ENCODE peak calls at places on chromosomes 7 and 10, in six cellular contexts. K is GM23248, J is neural progenitor cell, Z is HCT116, R is GM23338, B is OCI-LY7. F is an unnamed sample. For H3K4me1, the result is how much of the 10 kb centered on the place peaks cover.

GRCh38 chr7:127997226-127997922 is 33.9 kb downstream of the LRRC4 start:
- DNase-seq in K (peak), J (peak), Z (no peak), R (peak), B (no peak), F (no peak)

GRCh38 chr7:148695953-148696352 is 2.8 kb upstream of the CUL1 start:
- DNase-seq in K (peak), J (no peak), Z (no peak), R (no peak), B (no peak), F (no peak)

GRCh38 chr10:61981460-61981859 is 80.0 kb downstream of the ARID5B start:
- DNase-seq in K (peak), J (no peak), Z (no peak), R (no peak), B (no peak), F (no peak)

GRCh38 chr7:66092654-66093053 is 17.0 kb downstream of the ASL start:
- DNase-seq in K (no peak), J (no peak), Z (no peak), R (no peak), B (no peak), F (no peak)

GRCh38 chr7:121519548-121520521 is 123.7 kb upstream of the FAM3C start:
- DNase-seq in K (peak), J (no peak), Z (no peak), R (no peak), B (no peak), F (no peak)

GRCh38 chr7:4849390-4849789 is 12.4 kb downstream of the PAPOLB start:
- DNase-seq in K (peak), J (peak), Z (peak), R (peak), B (peak), F (peak)

GRCh38 chr7:69801729-69802688 is 203.7 kb downstream of the AUTS2 start:
- DNase-seq in K (no peak), J (no peak), Z (no peak), R (peak), B (no peak), F (no peak)

GRCh38 chr10:23065549-23065948 is 29.8 kb upstream of the MSRB2 start:
- DNase-seq in K (peak), J (no peak), Z (no peak), R (no peak), B (no peak), F (no peak)

GRCh38 chr10:71761105-71761511 is 12.2 kb downstream of the VSIR start:
- DNase-seq in K (no peak), J (no peak), Z (no peak), R (no peak), B (no peak), F (no peak)

GRCh38 chr7:98870071-98870651 is 347 bp upstream of the TMEM130 start:
- DNase-seq in K (peak), J (peak), Z (no peak), R (peak), B (peak), F (peak)

GRCh38 chr10:130686680-130687300 is 550.6 kb downstream of the GLRX3 start:
- DNase-seq in K (peak), J (peak), Z (no peak), R (peak), B (no peak), F (no peak)

GRCh38 chr7:105678811-105679495 is 97.7 kb upstream of the EFCAB10 start:
- DNase-seq in K (peak), J (no peak), Z (no peak), R (peak), B (no peak), F (no peak)

GRCh38 chr7:106039486-106040060 is 72.5 kb downstream of the SYPL1 start:
- DNase-seq in K (peak), J (peak), Z (no peak), R (peak), B (no peak), F (peak)

GRCh38 chr7:142120474-142121000 is 9.0 kb downstream of the MGAM2 start:
- DNase-seq in K (no peak), J (no peak), Z (no peak), R (no peak), B (no peak), F (no peak)

GRCh38 chr7:87567052-87567451 is 33.6 kb downstream of the ABCB1 start:
- DNase-seq in K (no peak), J (no peak), Z (no peak), R (no peak), B (no peak), F (no peak)

GRCh38 chr10:5479481-5480161 is 19.7 kb downstream of the CALML5 start:
- DNase-seq in K (no peak), J (no peak), Z (no peak), R (no peak), B (peak), F (no peak)

GRCh38 chr10:113415246-113415645 is 137.6 kb upstream of the HABP2 start:
- DNase-seq in K (peak), J (no peak), Z (no peak), R (no peak), B (no peak), F (no peak)

GRCh38 chr10:123309740-123310139 is 155.5 kb downstream of the BUB3 start:
- DNase-seq in K (peak), J (no peak), Z (no peak), R (no peak), B (no peak), F (no peak)

GRCh38 chr7:44081266-44081748 is 1.0 kb downstream of the POLM start:
- DNase-seq in K (peak), J (no peak), Z (no peak), R (no peak), B (peak), F (peak)

GRCh38 chr10:113494736-113495135 is 58.1 kb upstream of the HABP2 start:
- DNase-seq in K (peak), J (no peak), Z (no peak), R (peak), B (no peak), F (no peak)

GRCh38 chr7:46559194-46559576 is 638.1 kb upstream of the IGFBP3 start:
- DNase-seq in K (peak), J (no peak), Z (no peak), R (no peak), B (no peak), F (no peak)

GRCh38 chr7:10802526-10802925 is 171.1 kb upstream of the PHF14 start:
- DNase-seq in K (peak), J (no peak), Z (no peak), R (no peak), B (no peak), F (no peak)

GRCh38 chr7:43647772-43648643 is 65.1 kb downstream of the STK17A start:
- DNase-seq in K (peak), J (no peak), Z (peak), R (peak), B (peak), F (peak)

GRCh38 chr10:121715969-121716368 is 117.7 kb upstream of the FGFR2 start:
- DNase-seq in K (no peak), J (no peak), Z (no peak), R (no peak), B (no peak), F (no peak)

GRCh38 chr10:102121739-102122372 is 1.7 kb upstream of the LDB1 start:
- DNase-seq in K (peak), J (peak), Z (no peak), R (peak), B (no peak), F (no peak)

GRCh38 chr7:66047426-66047825 is 28.2 kb upstream of the ASL start:
- DNase-seq in K (peak), J (no peak), Z (peak), R (no peak), B (no peak), F (no peak)

GRCh38 chr7:4203786-4204185 is 478.3 kb upstream of the FOXK1 start:
- DNase-seq in K (no peak), J (no peak), Z (no peak), R (no peak), B (no peak), F (no peak)

GRCh38 chr10:37067576-37067975 is 57.8 kb upstream of the ANKRD30A start:
- DNase-seq in K (no peak), J (no peak), Z (no peak), R (no peak), B (no peak), F (no peak)

GRCh38 chr7:24877790-24878311 is 102.1 kb downstream of the OSBPL3 start:
- DNase-seq in K (peak), J (no peak), Z (no peak), R (peak), B (peak), F (peak)

GRCh38 chr10:12409613-12410012 is 60.3 kb downstream of the CAMK1D start:
- DNase-seq in K (no peak), J (no peak), Z (no peak), R (no peak), B (no peak), F (no peak)

GRCh38 chr7:77950548-77950947 is 152.0 kb downstream of the PHTF2 start:
- DNase-seq in K (no peak), J (no peak), Z (no peak), R (no peak), B (no peak), F (no peak)

GRCh38 chr10:82883588-82883987 is 1008.6 kb downstream of the NRG3 start:
- DNase-seq in K (peak), J (no peak), Z (no peak), R (no peak), B (no peak), F (no peak)

GRCh38 chr10:25820496-25821415 is 113.3 kb upstream of the MYO3A start:
- DNase-seq in K (no peak), J (no peak), Z (no peak), R (no peak), B (no peak), F (peak)

GRCh38 chr7:108368466-108368865 is 87.8 kb downstream of the NRCAM start:
- DNase-seq in K (peak), J (no peak), Z (no peak), R (no peak), B (no peak), F (no peak)

GRCh38 chr7:73704640-73705550 is 14.6 kb downstream of the STX1A start:
- DNase-seq in K (no peak), J (no peak), Z (no peak), R (no peak), B (no peak), F (no peak)

GRCh38 chr7:82950436-82950835 is 212.2 kb downstream of the PCLO start:
- DNase-seq in K (no peak), J (no peak), Z (no peak), R (no peak), B (no peak), F (no peak)

GRCh38 chr10:57874810-57875209 is 392.9 kb downstream of the IPMK start:
- DNase-seq in K (no peak), J (no peak), Z (no peak), R (no peak), B (no peak), F (peak)

GRCh38 chr7:53437336-53437735 is 401.9 kb downstream of the POM121L12 start:
- DNase-seq in K (no peak), J (no peak), Z (no peak), R (no peak), B (no peak), F (no peak)
- TF ChIP-seq EZH2phosphoT487 in K (no peak), J (no peak), Z (no peak), R (no peak), B (no peak), F (no peak)

DNA sequence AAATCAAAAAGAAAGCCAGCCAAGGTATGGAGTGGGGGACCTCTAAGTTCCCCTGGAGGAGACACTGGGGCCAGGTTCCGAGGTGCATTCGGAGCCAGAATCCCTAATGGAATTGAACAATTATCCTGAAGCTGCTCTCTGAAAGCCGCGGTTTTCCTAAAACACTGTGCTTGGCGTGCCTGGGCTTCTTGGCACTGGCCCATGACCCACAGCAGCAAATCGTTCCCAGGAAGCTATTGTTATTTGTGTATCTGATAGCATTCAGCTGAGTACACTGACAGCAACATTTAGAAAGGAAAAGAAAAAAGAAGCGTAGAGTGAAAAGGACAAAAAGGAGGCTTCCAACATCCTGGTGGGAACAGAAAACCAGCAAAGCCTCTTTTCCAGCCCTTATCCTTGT is 339.8 kb downstream of the FRMD4A start:
- DNase-seq in K (peak), J (no peak), Z (no peak), R (no peak), B (no peak), F (no peak)
- H3K4me1 ChIP-seq in K (under half), J (under half), Z (under half), R (under half), B (under half), F (under half)

GRCh38 chr7:75943864-75944263 is 28.9 kb downstream of the POR start:
- DNase-seq in K (peak), J (no peak), Z (peak), R (no peak), B (no peak), F (no peak)
- TF ChIP-seq EZH2phosphoT487 in K (no peak), J (no peak), Z (no peak), R (no peak), B (no peak), F (no peak)

GRCh38 chr7:92815412-92815811 is 21.0 kb downstream of the CDK6 start:
- DNase-seq in K (no peak), J (no peak), Z (no peak), R (no peak), B (no peak), F (peak)
- H3K4me1 ChIP-seq in K (under half), J (under half), Z (under half), R (under half), B (half or more), F (half or more)